ENCODE peak calls at places on chromosomes 1 and 21, in six cellular contexts. One of them, this sample, is unnamed.

GRCh38 chr1:51863384-51863783 is 15.1 kb downstream of the NRDC start:
- DNase-seq in stomach: no peak
- DNase-seq in GM23338: no peak
- DNase-seq in HCT116: no peak
- DNase-seq in chondrocyte: no peak
- DNase-seq in AG04450: no peak
- DNase-seq in this sample: no peak

GRCh38 chr1:109782514-109782913 is 18.8 kb upstream of the EPS8L3 start:
- DNase-seq in GM23338: peak; percentile 52
- DNase-seq in AG04450: peak; percentile 48
- DNase-seq in chondrocyte: peak; percentile 30
- DNase-seq in HCT116: no peak
- DNase-seq in stomach: no peak
- DNase-seq in this sample: no peak

GRCh38 chr1:108199231-108199657 is 899 bp downstream of the SLC25A24 start:
- DNase-seq in stomach: no peak
- DNase-seq in AG04450: no peak
- DNase-seq in chondrocyte: no peak
- DNase-seq in GM23338: peak; percentile 79
- DNase-seq in HCT116: peak; percentile 16
- DNase-seq in this sample: no peak

GRCh38 chr1:25695066-25695990 is 78.7 kb downstream of the MAN1C1 start:
- DNase-seq in chondrocyte: peak; percentile 59
- DNase-seq in stomach: peak; percentile 35
- DNase-seq in AG04450: peak; percentile 97
- DNase-seq in HCT116: no peak
- DNase-seq in GM23338: peak; percentile 88
- DNase-seq in this sample: no peak

GRCh38 chr1:999797-1000356 is at the start of gene HES4:
- DNase-seq in stomach: peak; percentile 93
- DNase-seq in HCT116: peak; percentile 84
- DNase-seq in chondrocyte: peak; percentile 97
- DNase-seq in GM23338: peak; percentile 98
- DNase-seq in AG04450: peak; percentile 75
- DNase-seq in this sample: peak; percentile 83

GRCh38 chr1:112083487-112083886 is 94.0 kb upstream of the KCND3 start:
- DNase-seq in GM23338: peak; percentile 74
- DNase-seq in stomach: no peak
- DNase-seq in chondrocyte: no peak
- DNase-seq in AG04450: no peak
- DNase-seq in HCT116: no peak
- DNase-seq in this sample: no peak

GRCh38 chr1:31397360-31398095 is 15.5 kb upstream of the SERINC2 start:
- DNase-seq in GM23338: no peak
- DNase-seq in chondrocyte: no peak
- DNase-seq in AG04450: no peak
- DNase-seq in HCT116: peak; percentile 40
- DNase-seq in stomach: no peak
- DNase-seq in this sample: no peak

GRCh38 chr1:224488806-224489584 is 54.4 kb upstream of the WDR26 start:
- DNase-seq in AG04450: no peak
- DNase-seq in GM23338: peak; percentile 48
- DNase-seq in stomach: no peak
- DNase-seq in chondrocyte: no peak
- DNase-seq in HCT116: no peak
- DNase-seq in this sample: no peak

GRCh38 chr1:59113876-59114457 is 182.9 kb upstream of the FGGY start:
- DNase-seq in GM23338: no peak
- DNase-seq in stomach: no peak
- DNase-seq in HCT116: no peak
- DNase-seq in chondrocyte: no peak
- DNase-seq in AG04450: no peak
- DNase-seq in this sample: no peak

GRCh38 chr1:63042278-63042677 is 258.3 kb downstream of the ATG4C start:
- DNase-seq in HCT116: no peak
- DNase-seq in chondrocyte: no peak
- DNase-seq in AG04450: no peak
- DNase-seq in GM23338: peak; percentile 25
- DNase-seq in stomach: no peak
- DNase-seq in this sample: no peak

GRCh38 chr1:18351735-18352134 is 129.0 kb upstream of the KLHDC7A start:
- DNase-seq in HCT116: no peak
- DNase-seq in stomach: no peak
- DNase-seq in GM23338: peak; percentile 53
- DNase-seq in AG04450: no peak
- DNase-seq in chondrocyte: no peak
- DNase-seq in this sample: no peak

GRCh38 chr1:175126347-175126746 is 58.7 kb downstream of the TNN start:
- DNase-seq in AG04450: no peak
- DNase-seq in HCT116: no peak
- DNase-seq in GM23338: no peak
- DNase-seq in chondrocyte: no peak
- DNase-seq in stomach: no peak
- DNase-seq in this sample: no peak

GRCh38 chr1:203216274-203217138 is 13.0 kb downstream of the CHIT1 start:
- DNase-seq in stomach: peak; percentile 52
- DNase-seq in AG04450: peak; percentile 33
- DNase-seq in HCT116: peak; percentile 60
- DNase-seq in chondrocyte: no peak
- DNase-seq in GM23338: peak; percentile 91
- DNase-seq in this sample: peak; percentile 77

GRCh38 chr1:202317941-202318925 is 23.5 kb downstream of the UBE2T start:
- DNase-seq in stomach: no peak
- DNase-seq in HCT116: no peak
- DNase-seq in GM23338: no peak
- DNase-seq in AG04450: no peak
- DNase-seq in chondrocyte: no peak
- DNase-seq in this sample: no peak

GRCh38 chr1:67429011-67429527 is 1.1 kb downstream of the SERBP1 start:
- DNase-seq in stomach: no peak
- DNase-seq in HCT116: no peak
- DNase-seq in GM23338: peak; percentile 40
- DNase-seq in chondrocyte: no peak
- DNase-seq in AG04450: no peak
- DNase-seq in this sample: no peak

GRCh38 chr1:32151319-32151787 is 28.1 kb upstream of the TXLNA start:
- DNase-seq in chondrocyte: no peak
- DNase-seq in GM23338: no peak
- DNase-seq in HCT116: no peak
- DNase-seq in AG04450: peak; percentile 55
- DNase-seq in stomach: no peak
- DNase-seq in this sample: no peak

GRCh38 chr21:17930102-17930501 is 110.9 kb upstream of the C21orf91 start:
- DNase-seq in chondrocyte: no peak
- DNase-seq in GM23338: no peak
- DNase-seq in HCT116: no peak
- DNase-seq in AG04450: no peak
- DNase-seq in stomach: no peak
- DNase-seq in this sample: no peak

DNA sequence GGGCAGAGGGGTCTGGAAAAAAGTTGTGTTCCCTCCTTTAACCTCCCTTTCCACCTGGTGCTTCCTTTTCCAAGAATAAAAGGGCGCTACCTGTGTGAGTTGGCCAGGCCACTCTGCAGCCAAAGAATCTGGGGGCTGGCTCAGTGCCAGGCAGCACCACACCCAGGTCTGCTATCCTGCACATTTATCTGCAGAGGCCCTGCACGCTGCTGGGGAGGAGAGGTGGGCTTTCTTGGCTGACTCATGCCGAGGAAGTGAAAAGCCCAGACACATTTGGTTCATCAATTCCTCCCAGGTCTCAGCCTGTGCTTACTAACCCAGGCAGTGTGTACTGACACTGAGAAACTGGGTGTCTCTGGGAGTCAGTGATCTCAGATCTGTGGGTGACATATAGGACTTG is 79.8 kb upstream of the F3 start:
- DNase-seq in GM23338: no peak
- DNase-seq in HCT116: peak; percentile 73
- DNase-seq in chondrocyte: no peak
- DNase-seq in AG04450: no peak
- DNase-seq in stomach: peak; percentile 76
- DNase-seq in this sample: no peak
- TF ChIP-seq CTCF in GM23338: no peak
- TF ChIP-seq CTCF in HCT116: no peak
- TF ChIP-seq CTCF in chondrocyte: no peak
- TF ChIP-seq CTCF in AG04450: no peak
- TF ChIP-seq CTCF in stomach: no peak
- TF ChIP-seq CTCF in this sample: no peak

GRCh38 chr1:197027359-197027758 is 39.7 kb downstream of the F13B start:
- DNase-seq in AG04450: no peak
- DNase-seq in chondrocyte: no peak
- DNase-seq in HCT116: no peak
- DNase-seq in GM23338: no peak
- DNase-seq in stomach: no peak
- DNase-seq in this sample: no peak

GRCh38 chr1:197024460-197024859 is 42.6 kb downstream of the F13B start:
- DNase-seq in HCT116: no peak
- DNase-seq in AG04450: no peak
- DNase-seq in GM23338: no peak
- DNase-seq in chondrocyte: no peak
- DNase-seq in stomach: no peak
- DNase-seq in this sample: no peak

DNA sequence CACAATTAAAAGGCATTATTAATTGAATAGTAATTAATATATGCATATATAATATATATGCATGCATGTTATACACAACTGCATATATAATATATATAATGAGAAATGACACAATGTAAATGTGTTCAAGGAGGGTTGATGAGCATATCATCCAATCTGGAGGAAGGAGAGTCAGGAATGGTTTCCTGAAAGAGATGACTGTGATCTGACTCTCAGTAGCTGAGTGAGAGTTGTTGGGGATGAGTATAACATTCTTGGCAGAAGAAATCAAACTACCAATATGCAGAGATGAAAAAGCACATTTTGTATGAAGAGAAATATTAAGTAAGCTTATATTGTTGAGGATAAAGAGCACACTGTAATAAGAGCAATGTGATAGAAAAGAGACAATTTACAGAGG is 37.3 kb downstream of the F13B start:
- DNase-seq in stomach: no peak
- DNase-seq in AG04450: no peak
- DNase-seq in chondrocyte: no peak
- DNase-seq in HCT116: no peak
- DNase-seq in GM23338: no peak
- DNase-seq in this sample: no peak
- TF ChIP-seq CTCF in stomach: no peak
- TF ChIP-seq CTCF in AG04450: no peak
- TF ChIP-seq CTCF in chondrocyte: no peak
- TF ChIP-seq CTCF in HCT116: no peak
- TF ChIP-seq CTCF in GM23338: no peak
- TF ChIP-seq CTCF in this sample: no peak

GRCh38 chr1:200558866-200559459 is 61.6 kb downstream of the KIF14 start:
- DNase-seq in HCT116: peak; percentile 51
- DNase-seq in AG04450: peak; percentile 41
- DNase-seq in GM23338: peak; percentile 59
- DNase-seq in chondrocyte: no peak
- DNase-seq in stomach: no peak
- DNase-seq in this sample: no peak
- TF ChIP-seq CTCF in HCT116: peak; percentile 75
- TF ChIP-seq CTCF in AG04450: peak; percentile 76
- TF ChIP-seq CTCF in GM23338: peak; percentile 82
- TF ChIP-seq CTCF in chondrocyte: peak; percentile 89
- TF ChIP-seq CTCF in stomach: peak; percentile 34
- TF ChIP-seq CTCF in this sample: peak; percentile 78

DNA sequence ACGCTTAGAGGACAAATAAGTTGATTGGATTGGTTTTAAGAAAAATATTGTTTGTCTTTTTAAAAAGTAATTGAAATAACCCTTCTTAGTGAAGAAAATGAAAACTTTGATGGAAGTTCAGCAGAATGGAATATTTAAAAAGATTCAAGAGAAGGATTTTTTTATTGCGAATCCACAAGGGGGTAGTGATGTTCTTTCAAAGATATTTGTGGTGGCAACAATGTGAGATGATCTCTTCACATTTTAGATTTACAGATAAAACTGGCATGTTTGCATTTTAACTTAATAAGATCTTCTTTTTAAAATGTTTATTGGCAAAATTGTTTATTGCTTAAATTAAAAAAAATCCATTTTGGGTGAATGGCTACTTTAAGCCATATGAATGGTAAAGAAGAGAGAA is 8.9 kb downstream of the CAMTA1 start:
- DNase-seq in chondrocyte: no peak
- DNase-seq in GM23338: peak; percentile 41
- DNase-seq in AG04450: peak; percentile 29
- DNase-seq in HCT116: peak; percentile 26
- DNase-seq in stomach: no peak
- DNase-seq in this sample: no peak
- TF ChIP-seq CTCF in chondrocyte: peak; percentile 91
- TF ChIP-seq CTCF in GM23338: no peak
- TF ChIP-seq CTCF in AG04450: peak; percentile 49
- TF ChIP-seq CTCF in HCT116: peak; percentile 62
- TF ChIP-seq CTCF in stomach: peak; percentile 16
- TF ChIP-seq CTCF in this sample: peak; percentile 70

GRCh38 chr1:117631361-117631760 is 25.5 kb downstream of the TENT5C start:
- DNase-seq in chondrocyte: no peak
- DNase-seq in stomach: no peak
- DNase-seq in GM23338: no peak
- DNase-seq in AG04450: no peak
- DNase-seq in HCT116: no peak
- DNase-seq in this sample: no peak
- TF ChIP-seq CTCF in chondrocyte: no peak
- TF ChIP-seq CTCF in stomach: no peak
- TF ChIP-seq CTCF in GM23338: no peak
- TF ChIP-seq CTCF in AG04450: no peak
- TF ChIP-seq CTCF in HCT116: no peak
- TF ChIP-seq CTCF in this sample: no peak